ENCODE peak calls at places on chromosomes 11 and 22, in four cellular contexts. L is WTC11, B is HepG2, M is K562. P is an unnamed sample.

GRCh38 chr11:43222215-43222614 is 89.6 kb upstream of the API5 start:
- DNase-seq in L (no peak), M (no peak), B (no peak), P (no peak)

GRCh38 chr11:69907611-69908010 is 88.4 kb upstream of the FGF3 start:
- DNase-seq in B (no peak), M (no peak), L (no peak), P (no peak)

GRCh38 chr11:134739136-134739535 is 327.1 kb upstream of the B3GAT1 start:
- DNase-seq in B (no peak), M (no peak), L (no peak), P (no peak)

GRCh38 chr22:19412478-19412877 is 19.1 kb downstream of the HIRA start:
- DNase-seq in B (no peak), M (no peak), L (no peak), P (no peak)

GRCh38 chr11:40882301-40882700 is 577.2 kb downstream of the LRRC4C start:
- DNase-seq in L (no peak), M (no peak), B (no peak), P (no peak)

GRCh38 chr11:35968386-35969088 is 24.7 kb downstream of the LDLRAD3 start:
- DNase-seq in M (no peak), B (no peak), L (no peak), P (no peak)

GRCh38 chr11:97938789-97939188 is 1082.0 kb upstream of the CNTN5 start:
- DNase-seq in M (no peak), L (no peak), B (no peak), P (no peak)

GRCh38 chr11:116980136-116980793 is 118.0 kb downstream of the SIK3 start:
- DNase-seq in L (no peak), B (no peak), M (no peak), P (no peak)

GRCh38 chr11:93623179-93623578 is 38.3 kb upstream of the CEP295 start:
- DNase-seq in L (peak; percentile 57), B (no peak), M (no peak), P (no peak)

GRCh38 chr11:2420502-2421225 is 20.1 kb downstream of the TSSC4 start:
- DNase-seq in B (peak; percentile 56), M (peak; percentile 92), L (peak; percentile 84), P (peak; percentile 69)

GRCh38 chr22:48560389-48560751 is 1267.3 kb downstream of the BRD1 start:
- DNase-seq in B (no peak), M (no peak), L (no peak), P (no peak)

GRCh38 chr11:30314625-30315024 is 8.3 kb upstream of the ARL14EP start:
- DNase-seq in M (no peak), B (no peak), L (no peak), P (no peak)

GRCh38 chr11:76216536-76217326 is 10.4 kb upstream of the WNT11 start:
- DNase-seq in L (no peak), B (no peak), M (no peak), P (no peak)

GRCh38 chr11:72552399-72552910 is 118.1 kb upstream of the CLPB start:
- DNase-seq in B (no peak), M (no peak), L (no peak), P (no peak)

GRCh38 chr22:23306438-23306921 is 126.2 kb downstream of the BCR start:
- DNase-seq in L (no peak), M (no peak), B (no peak), P (no peak)

GRCh38 chr22:17786435-17787158 is 12.3 kb upstream of the BID start:
- DNase-seq in L (peak; percentile 47), B (peak; percentile 91), M (peak; percentile 85), P (no peak)

GRCh38 chr11:94926698-94927237 is 46.6 kb downstream of the CWC15 start:
- DNase-seq in B (no peak), M (no peak), L (no peak), P (peak; percentile 5)

GRCh38 chr22:38144025-38144405 is 33.5 kb upstream of the BAIAP2L2 start:
- DNase-seq in B (peak; percentile 25), L (no peak), M (no peak), P (peak; percentile 52)

GRCh38 chr11:74022541-74022940 is 13.7 kb upstream of the UCP3 start:
- DNase-seq in B (no peak), M (no peak), L (no peak), P (no peak)

GRCh38 chr11:24760681-24761080 is 263.8 kb downstream of the LUZP2 start:
- DNase-seq in L (no peak), M (no peak), B (no peak), P (no peak)

GRCh38 chr11:121656333-121657090 is 203.7 kb upstream of the SORL1-AS1 start:
- DNase-seq in B (peak; percentile 88), M (no peak), L (no peak), P (no peak)

GRCh38 chr11:6856871-6857270 is 6.0 kb upstream of the OR10A2 start:
- DNase-seq in L (no peak), M (no peak), B (no peak), P (no peak)

GRCh38 chr11:95700471-95700817 is 89.1 kb downstream of the FAM76B start:
- DNase-seq in B (no peak), L (no peak), M (no peak), P (no peak)

GRCh38 chr11:117903505-117904382 is 25.5 kb downstream of the TMPRSS13 start:
- DNase-seq in L (no peak), M (no peak), B (no peak), P (no peak)

GRCh38 chr22:23884133-23884532 is 10.1 kb upstream of the MIF start:
- DNase-seq in M (no peak), L (no peak), B (no peak), P (no peak)

GRCh38 chr11:8006349-8006977 is 19.3 kb downstream of the EIF3F start:
- DNase-seq in B (peak; percentile 63), L (peak; percentile 75), M (peak; percentile 66), P (peak; percentile 66)

GRCh38 chr22:45336971-45337431 is 27.3 kb downstream of the FAM118A start:
- DNase-seq in M (no peak), B (no peak), L (no peak), P (no peak)

GRCh38 chr11:69962152-69962551 is 116.0 kb upstream of the ANO1 start:
- DNase-seq in B (no peak), L (no peak), M (peak; percentile 79), P (peak; percentile 67)

GRCh38 chr11:35802221-35802620 is 139.6 kb downstream of the TRIM44 start:
- DNase-seq in B (no peak), L (no peak), M (no peak), P (no peak)

GRCh38 chr11:3225159-3225758 is 6.6 kb upstream of the MRGPRG start:
- DNase-seq in L (no peak), M (no peak), B (no peak), P (no peak)

GRCh38 chr11:60334005-60334620 is 7.1 kb downstream of the MS4A6E start:
- DNase-seq in M (peak; percentile 58), B (peak; percentile 42), L (peak; percentile 86), P (peak; percentile 35)

GRCh38 chr11:1174441-1175370 is 17.0 kb downstream of the MUC5AC start:
- DNase-seq in B (no peak), L (no peak), M (no peak), P (no peak)

GRCh38 chr11:58924230-58924629 is 15.1 kb upstream of the GLYATL1 start:
- DNase-seq in M (no peak), L (no peak), B (no peak), P (no peak)

GRCh38 chr22:50621491-50621880 is 6.5 kb downstream of the ARSA start:
- DNase-seq in B (no peak), L (no peak), M (no peak), P (no peak)

GRCh38 chr11:128615076-128615475 is 27.7 kb upstream of the ETS1 start:
- DNase-seq in M (no peak), B (no peak), L (no peak), P (no peak)

GRCh38 chr22:44916281-44917231 is 93.2 kb downstream of the PHF21B start:
- DNase-seq in M (no peak), L (no peak), B (no peak), P (no peak)

GRCh38 chr22:25774575-25775026 is 32.6 kb downstream of the MYO18B start:
- DNase-seq in L (peak; percentile 80), B (no peak), M (no peak), P (no peak)

GRCh38 chr11:72221386-72221785 is 3.2 kb upstream of the INPPL1 start:
- DNase-seq in M (no peak), B (no peak), L (no peak), P (no peak)

DNA sequence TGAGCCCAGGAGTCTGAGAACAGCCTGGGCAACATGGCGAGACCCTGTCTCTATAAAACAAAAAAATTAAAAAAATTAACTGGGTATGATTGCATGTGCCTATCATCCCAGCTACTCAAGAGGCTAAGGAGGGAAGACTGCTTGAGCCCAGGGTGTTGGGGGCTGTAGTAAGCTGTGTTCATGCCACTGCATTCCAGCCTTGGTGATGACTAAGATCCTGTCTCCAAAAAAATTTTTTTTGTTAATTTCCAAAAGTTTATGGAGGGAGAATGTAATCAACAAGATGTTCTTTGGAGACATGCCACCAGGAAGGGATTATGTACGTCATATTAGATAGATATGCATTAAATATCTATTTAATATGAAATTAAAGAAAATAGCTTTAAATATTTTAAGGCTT is 267.5 kb downstream of the SBF2 start:
- DNase-seq in L (no peak), B (no peak), M (no peak), P (no peak)
- TF ChIP-seq ESRRA in L (no peak), B (no peak), M (no peak), P (no peak)

GRCh38 chr11:112499153-112499907 is 238.7 kb upstream of the PLET1 start:
- DNase-seq in L (peak; percentile 34), B (no peak), M (no peak), P (no peak)
- TF ChIP-seq JUN in L (no peak), B (no peak), M (no peak), P (no peak)

DNA sequence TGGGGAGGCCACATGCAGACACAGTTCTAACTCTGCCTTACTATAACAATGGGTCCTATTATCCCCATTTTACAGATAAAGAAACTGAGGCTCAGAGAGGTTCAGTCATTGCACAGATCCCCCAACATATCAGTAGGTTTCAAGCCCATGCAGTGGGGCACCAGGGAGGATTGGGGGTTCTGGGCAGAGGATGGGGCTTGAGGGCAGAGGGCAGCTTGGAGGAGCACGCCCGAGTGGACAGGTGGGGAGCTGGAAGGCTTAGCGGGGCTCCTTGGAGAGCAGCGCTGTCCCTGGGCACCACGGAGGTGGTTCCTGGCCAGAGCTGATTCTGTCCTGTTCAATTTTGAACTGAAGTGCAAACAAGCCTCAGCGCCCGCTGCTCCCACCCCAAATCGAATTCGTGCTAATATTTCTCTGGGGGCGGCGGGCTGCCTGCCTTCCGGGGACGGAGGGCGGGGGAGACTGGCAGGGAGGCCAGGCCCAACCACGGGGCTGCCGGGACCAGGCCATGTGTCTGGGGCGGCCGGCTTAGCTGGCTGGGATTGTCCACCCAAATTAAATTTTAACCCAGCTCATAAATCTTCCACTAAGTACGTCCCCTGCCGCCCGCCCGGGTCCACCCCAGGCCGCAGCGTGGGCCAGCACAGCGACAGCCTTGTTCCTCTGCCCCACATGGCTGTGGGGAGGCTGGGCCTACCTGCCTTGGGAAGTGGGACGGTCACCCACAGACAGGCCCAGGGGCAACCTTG is 49.4 kb downstream of the FLRT1 start:
- DNase-seq in M (no peak), B (peak; percentile 72), L (no peak), P (peak; percentile 25)
- TF ChIP-seq ESRRA in M (no peak), B (no peak), L (no peak), P (no peak)

GRCh38 chr11:120326845-120327281 is 1.8 kb downstream of the TLCD5 start:
- DNase-seq in M (no peak), B (no peak), L (no peak), P (peak; percentile 35)
- TF ChIP-seq JUN in M (no peak), B (no peak), L (no peak), P (no peak)

P was measured in A549.